ENCODE peak calls at places on chromosomes 12 and 14, in four cellular contexts. C is HepG2, S is K562, G is GM12878. L is an unnamed sample.

GRCh38 chr12:92814584-92814983 is 111.8 kb downstream of the PLEKHG7 start:
- DNase-seq in S (no peak), C (no peak), G (no peak), L (no peak)

GRCh38 chr12:52285172-52285745 is 6.1 kb downstream of the KRT81 start:
- DNase-seq in G (no peak), S (no peak), C (no peak), L (no peak)

GRCh38 chr14:106436310-106436905 is 910.0 kb downstream of the TMEM121 start:
- DNase-seq in G (no peak), S (peak; percentile 61), C (no peak), L (peak; percentile 20)

GRCh38 chr12:190881-191280 is 23.1 kb downstream of the SLC6A12 start:
- DNase-seq in G (no peak), S (no peak), C (no peak), L (no peak)

GRCh38 chr12:3587402-3588013 is 96.5 kb downstream of the PRMT8 start:
- DNase-seq in S (no peak), C (no peak), G (no peak), L (no peak)

GRCh38 chr12:73731658-73732057 is 806.0 kb upstream of the ATXN7L3B start:
- DNase-seq in S (no peak), C (no peak), G (no peak), L (no peak)

GRCh38 chr12:63018273-63018672 is 83.3 kb upstream of the PPM1H start:
- DNase-seq in G (no peak), C (no peak), S (no peak), L (no peak)

GRCh38 chr12:47207005-47207717 is 127.4 kb upstream of the AMIGO2 start:
- DNase-seq in S (peak; percentile 68), C (no peak), G (peak; percentile 66), L (no peak)

GRCh38 chr14:101176535-101177205 is 273.1 kb upstream of the RTL1 start:
- DNase-seq in G (no peak), S (no peak), C (no peak), L (no peak)

GRCh38 chr12:2640709-2641108 is 154.1 kb upstream of the FKBP4 start:
- DNase-seq in C (no peak), S (peak; percentile 41), G (no peak), L (peak; percentile 11)

GRCh38 chr12:93664573-93665138 is 12.5 kb upstream of the CRADD start:
- DNase-seq in C (peak; percentile 8), S (no peak), G (no peak), L (no peak)

GRCh38 chr14:81221579-81222102 is 882 bp upstream of the GTF2A1 start:
- DNase-seq in S (peak; percentile 37), C (no peak), G (no peak), L (no peak)

GRCh38 chr12:94941440-94941862 is 62.0 kb downstream of the NDUFA12 start:
- DNase-seq in S (no peak), C (no peak), G (no peak), L (no peak)

GRCh38 chr14:75306917-75307699 is 28.5 kb downstream of the FOS start:
- DNase-seq in G (no peak), S (peak; percentile 55), C (no peak), L (no peak)

GRCh38 chr14:92122351-92122677 is 545 bp downstream of the CPSF2 start:
- DNase-seq in C (peak; percentile 18), S (peak; percentile 26), G (no peak), L (no peak)

GRCh38 chr12:92020983-92021664 is 124.5 kb downstream of the BTG1 start:
- DNase-seq in S (no peak), C (no peak), G (no peak), L (no peak)

GRCh38 chr12:90366286-90366685 is 588.7 kb downstream of the CCER1 start:
- DNase-seq in C (no peak), S (no peak), G (no peak), L (no peak)

GRCh38 chr12:130971871-130972588 is 18.3 kb downstream of the ADGRD1 start:
- DNase-seq in C (peak; percentile 68), G (no peak), S (no peak), L (no peak)

GRCh38 chr14:103705158-103705523 is 10.1 kb downstream of the XRCC3 start:
- DNase-seq in G (no peak), S (no peak), C (no peak), L (no peak)

GRCh38 chr14:50362791-50363733 is 33.6 kb downstream of the CDKL1 start:
- DNase-seq in G (no peak), C (no peak), S (no peak), L (no peak)

GRCh38 chr14:33184587-33184986 is 245.9 kb downstream of the NPAS3 start:
- DNase-seq in S (peak; percentile 1), C (no peak), G (no peak), L (no peak)

GRCh38 chr12:96301732-96302131 is 98.5 kb downstream of the CDK17 start:
- DNase-seq in G (no peak), C (no peak), S (no peak), L (no peak)

GRCh38 chr14:54652188-54652889 is 85.4 kb downstream of the SAMD4A start:
- DNase-seq in G (no peak), S (no peak), C (peak; percentile 91), L (peak; percentile 59)

GRCh38 chr12:124480469-124481256 is 86.7 kb downstream of the NCOR2 start:
- DNase-seq in S (peak; percentile 36), G (peak; percentile 84), C (peak; percentile 71), L (no peak)

GRCh38 chr12:53060721-53061276 is 10.9 kb downstream of the TNS2 start:
- DNase-seq in C (no peak), S (no peak), G (no peak), L (no peak)

GRCh38 chr14:61585598-61586538 is 109.4 kb upstream of the HIF1A start:
- DNase-seq in G (no peak), C (no peak), S (no peak), L (no peak)

GRCh38 chr12:91355150-91356006 is 172.8 kb upstream of the DCN start:
- DNase-seq in C (peak; percentile 47), S (peak; percentile 68), G (peak; percentile 3), L (peak; percentile 59)

GRCh38 chr14:92680781-92681650 is 67.4 kb downstream of the LGMN start:
- DNase-seq in S (peak; percentile 58), G (no peak), C (peak; percentile 40), L (peak; percentile 81)

GRCh38 chr12:12398026-12398859 is 41.4 kb downstream of the BORCS5 start:
- DNase-seq in C (peak; percentile 89), S (no peak), G (no peak), L (no peak)

GRCh38 chr12:6241495-6241894 is 41.3 kb downstream of the CD9 start:
- DNase-seq in S (peak; percentile 14), C (no peak), G (no peak), L (no peak)

GRCh38 chr12:14828896-14829295 is 14.4 kb downstream of the ART4 start:
- DNase-seq in C (no peak), S (no peak), G (peak; percentile 12), L (no peak)

GRCh38 chr12:26177303-26177702 is 18.1 kb upstream of the SSPN start:
- DNase-seq in C (no peak), S (no peak), G (no peak), L (no peak)

GRCh38 chr12:119158004-119158776 is 20.5 kb upstream of the HSPB8 start:
- DNase-seq in C (no peak), G (no peak), S (no peak), L (no peak)

GRCh38 chr14:104318558-104319488 is 180.4 kb downstream of the KIF26A start:
- DNase-seq in G (no peak), C (no peak), S (no peak), L (peak; percentile 7)

GRCh38 chr14:70658899-70659298 is 17.2 kb downstream of the TTC9 start:
- DNase-seq in S (no peak), C (no peak), G (no peak), L (no peak)

GRCh38 chr12:53709671-53710070 is 17.6 kb downstream of the CALCOCO1 start:
- DNase-seq in S (no peak), G (no peak), C (no peak), L (no peak)

GRCh38 chr14:23145794-23146422 is 26.9 kb upstream of the CEBPE start:
- DNase-seq in C (no peak), G (no peak), S (peak; percentile 43), L (no peak)

GRCh38 chr12:104604070-104604994 is 147.6 kb downstream of the CHST11 start:
- DNase-seq in C (no peak), S (peak; percentile 90), G (peak; percentile 86), L (no peak)

DNA sequence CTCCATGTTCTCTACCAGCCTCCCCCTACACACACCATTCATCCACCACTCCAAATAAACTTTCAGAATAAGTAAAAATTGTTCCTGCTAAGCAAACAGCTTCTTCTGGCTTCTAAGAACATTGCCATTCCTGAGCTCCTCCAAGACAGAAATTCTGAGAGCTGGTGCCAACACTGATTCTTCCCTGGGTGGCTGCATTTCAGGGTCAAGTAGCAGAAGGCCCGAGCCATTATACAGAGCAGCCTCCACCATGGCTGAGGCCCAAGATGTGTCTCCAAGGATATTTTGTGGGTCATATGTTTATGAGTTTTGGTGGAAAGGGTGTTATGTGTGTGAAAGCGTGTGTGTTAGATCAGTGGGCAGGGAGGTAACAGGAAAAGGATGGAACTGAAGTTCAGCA is 3.5 kb upstream of the RND1 start:
- DNase-seq in C (no peak), G (no peak), S (no peak), L (no peak)
- TF ChIP-seq TCF7 in C (no peak), G (no peak), S (no peak), L (no peak)

GRCh38 chr14:95520346-95520745 is 3.9 kb upstream of the SYNE3 start:
- DNase-seq in S (no peak), C (no peak), G (no peak), L (no peak)

GRCh38 chr14:95522116-95522515 is 5.7 kb upstream of the SYNE3 start:
- DNase-seq in S (no peak), C (no peak), G (no peak), L (no peak)

GRCh38 chr14:95518045-95518751 is 1.7 kb upstream of the SYNE3 start:
- DNase-seq in S (no peak), C (no peak), G (no peak), L (no peak)

GRCh38 chr14:95521001-95521400 is 4.6 kb upstream of the SYNE3 start:
- DNase-seq in S (no peak), G (no peak), C (peak; percentile 43), L (no peak)

GRCh38 chr14:95519699-95520098 is 3.2 kb upstream of the SYNE3 start:
- DNase-seq in G (no peak), C (no peak), S (no peak), L (no peak)
- TF ChIP-seq TCF7 in G (no peak), C (no peak), S (no peak), L (no peak)

GRCh38 chr14:44778562-44778961 is 183.2 kb downstream of the KLHL28 start:
- DNase-seq in C (no peak), G (no peak), S (no peak), L (no peak)

GRCh38 chr14:44788612-44789011 is 173.1 kb downstream of the KLHL28 start:
- DNase-seq in C (no peak), G (no peak), S (no peak), L (no peak)

GRCh38 chr14:44785096-44785495 is 176.7 kb downstream of the KLHL28 start:
- DNase-seq in S (no peak), G (no peak), C (no peak), L (no peak)

GRCh38 chr14:44782775-44783238 is 178.9 kb downstream of the KLHL28 start:
- DNase-seq in C (no peak), G (no peak), S (no peak), L (no peak)

GRCh38 chr14:44783899-44784298 is 177.8 kb downstream of the KLHL28 start:
- DNase-seq in C (no peak), G (no peak), S (no peak), L (no peak)
- TF ChIP-seq TCF7 in C (no peak), G (no peak), S (no peak), L (no peak)

GRCh38 chr14:21748869-21749303 is 75.3 kb upstream of the OR4E1 start:
- DNase-seq in C (peak; percentile 56), G (no peak), S (peak; percentile 43), L (peak; percentile 69)
- TF ChIP-seq TCF7 in C (no peak), G (no peak), S (no peak), L (no peak)

GRCh38 chr12:76636141-76636692 is 76.6 kb upstream of the OSBPL8 start:
- DNase-seq in G (no peak), S (peak; percentile 60), C (no peak), L (no peak)
- TF ChIP-seq TCF7 in G (no peak), S (no peak), C (no peak), L (no peak)